ENCODE peak calls at places on chromosomes 1 and 21, in four cellular contexts. V is neuronal stem cell, X is mesenchymal stem cell, I is H9. M is an unnamed sample.
A peak's percentile ranks its signal among the peaks of the same experiment; 100 is the strongest.

GRCh38 chr1:67429528-67430357 is 459 bp downstream of the SERBP1 start:
- DNase-seq in V (no peak), X (peak; percentile 34), I (no peak), M (peak; percentile 39)

GRCh38 chr1:110570307-110570706 is 35.9 kb downstream of the KCNA2 start:
- DNase-seq in V (no peak), X (no peak), I (no peak), M (no peak)

GRCh38 chr1:189657131-189657530 is 820.5 kb downstream of the BRINP3 start:
- DNase-seq in V (no peak), X (no peak), I (no peak), M (no peak)

GRCh38 chr21:33686386-33686785 is 44.1 kb downstream of the ITSN1 start:
- DNase-seq in V (no peak), X (no peak), I (no peak), M (no peak)

GRCh38 chr1:26387447-26387846 is 14.9 kb upstream of the ZNF683 start:
- DNase-seq in V (no peak), X (peak; percentile 31), I (no peak), M (peak; percentile 84)

GRCh38 chr1:221456918-221457317 is 285.0 kb downstream of the DUSP10 start:
- DNase-seq in V (no peak), X (no peak), I (no peak), M (no peak)

GRCh38 chr1:48878191-48878940 is 101.7 kb upstream of the BEND5 start:
- DNase-seq in V (no peak), X (peak; percentile 71), I (no peak), M (no peak)

GRCh38 chr1:225378880-225379279 is 49.0 kb downstream of the LBR start:
- DNase-seq in V (peak; percentile 4), X (peak; percentile 85), I (peak; percentile 88), M (peak; percentile 34)

GRCh38 chr1:16905112-16905855 is 9.5 kb downstream of the RNU1-2 start:
- DNase-seq in V (peak; percentile 62), X (peak; percentile 96), I (peak; percentile 66), M (peak; percentile 77)

GRCh38 chr1:117860906-117861610 is 68.4 kb downstream of the GDAP2 start:
- DNase-seq in V (no peak), X (peak; percentile 41), I (no peak), M (no peak)

GRCh38 chr1:27521336-27522147 is 31.6 kb upstream of the WASF2 start:
- DNase-seq in V (no peak), X (no peak), I (no peak), M (no peak)

GRCh38 chr1:178724386-178724733 is 684 bp upstream of the RALGPS2 start:
- DNase-seq in V (peak; percentile 8), X (no peak), I (no peak), M (peak; percentile 17)

GRCh38 chr21:28699591-28700259 is 293.0 kb downstream of the LTN1 start:
- DNase-seq in V (no peak), X (no peak), I (no peak), M (peak; percentile 10)

GRCh38 chr1:112457241-112457640 is 51.5 kb upstream of the WNT2B start:
- DNase-seq in V (no peak), X (no peak), I (no peak), M (peak; percentile 87)

GRCh38 chr1:112453876-112454275 is 54.9 kb upstream of the WNT2B start:
- DNase-seq in V (no peak), X (no peak), I (no peak), M (peak; percentile 77)

GRCh38 chr1:112450773-112451172 is 54.8 kb downstream of the CTTNBP2NL start:
- DNase-seq in V (no peak), X (no peak), I (no peak), M (no peak)

GRCh38 chr1:112457965-112458364 is 50.8 kb upstream of the WNT2B start:
- DNase-seq in V (no peak), X (no peak), I (no peak), M (no peak)

DNA sequence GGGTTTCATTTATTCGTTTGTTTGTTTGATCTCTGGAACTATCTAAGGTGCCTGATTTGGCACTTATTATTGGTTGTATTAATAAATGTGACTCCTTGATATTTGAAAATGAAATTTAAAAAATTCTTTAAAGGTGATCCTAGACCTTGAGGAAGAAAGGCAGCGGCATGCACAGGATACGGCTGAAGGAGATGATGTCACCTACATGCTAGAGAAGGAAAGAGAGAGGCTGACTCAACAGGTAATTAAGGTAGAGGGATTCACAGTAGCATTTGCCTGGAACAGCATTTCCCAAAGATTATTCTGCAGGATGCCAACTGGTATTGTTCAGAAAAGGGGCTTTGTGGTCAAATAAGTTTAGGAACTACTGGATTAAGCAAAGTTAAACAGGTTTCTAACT is 54.4 kb upstream of the WNT2B start:
- DNase-seq in V (no peak), X (no peak), I (no peak), M (peak; percentile 33)
- H3K27me3 ChIP-seq in V (no peaks in the 10 kb centered on the region), X (no peaks in the 10 kb centered on the region), I (no peaks in the 10 kb centered on the region), M (no peaks in the 10 kb centered on the region)

GRCh38 chr1:6873298-6874015 is 88.2 kb downstream of the CAMTA1 start:
- DNase-seq in V (no peak), X (no peak), I (no peak), M (no peak)
- H4K91ac ChIP-seq in V (no peak overlapping the region), X (peak overlapping the region; percentile 74), I (no peak overlapping the region), M (no peak overlapping the region)

GRCh38 chr1:58031416-58031815 is 515.1 kb downstream of the OMA1 start:
- DNase-seq in V (no peak), X (no peak), I (peak; percentile 77), M (no peak)

GRCh38 chr1:58033311-58033710 is 513.2 kb downstream of the OMA1 start:
- DNase-seq in V (no peak), X (no peak), I (no peak), M (no peak)

GRCh38 chr1:58035523-58035922 is 511.0 kb downstream of the OMA1 start:
- DNase-seq in V (no peak), X (no peak), I (peak; percentile 36), M (no peak)

GRCh38 chr1:58032621-58033073 is 513.9 kb downstream of the OMA1 start:
- DNase-seq in V (no peak), X (no peak), I (no peak), M (peak; percentile 59)
- H2BK12ac ChIP-seq in V (no peak overlapping the region), X (no peak overlapping the region), I (peak overlapping the region; percentile 16), M (no peak overlapping the region)

GRCh38 chr1:21621051-21621450 is 48.1 kb downstream of the RAP1GAP start:
- DNase-seq in V (no peak), X (no peak), I (no peak), M (no peak)
- H3K27me3 ChIP-seq in V (peaks cover 62% of the 10 kb centered on the region), X (peaks cover 81% of the 10 kb centered on the region), I (peaks cover 3% of the 10 kb centered on the region), M (peaks cover 9% of the 10 kb centered on the region)

GRCh38 chr1:6415979-6416656 is 3.6 kb downstream of the HES2 start:
- DNase-seq in V (no peak), X (no peak), I (no peak), M (peak; percentile 79)

GRCh38 chr1:6414443-6414844 is 5.3 kb downstream of the HES2 start:
- DNase-seq in V (no peak), X (peak; percentile 65), I (peak; percentile 88), M (peak; percentile 92)

GRCh38 chr1:6412896-6413295 is 6.8 kb downstream of the HES2 start:
- DNase-seq in V (no peak), X (no peak), I (no peak), M (peak; percentile 86)

GRCh38 chr1:6416906-6417305 is 2.8 kb downstream of the HES2 start:
- DNase-seq in V (no peak), X (no peak), I (no peak), M (no peak)

GRCh38 chr1:6414881-6415280 is 4.8 kb downstream of the HES2 start:
- DNase-seq in V (no peak), X (no peak), I (no peak), M (peak; percentile 98)
- H4K91ac ChIP-seq in V (no peak overlapping the region), X (no peak overlapping the region), I (no peak overlapping the region), M (peak overlapping the region; percentile 63)

GRCh38 chr21:45110873-45111624 is 36.7 kb downstream of the ADARB1 start:
- DNase-seq in V (no peak), X (no peak), I (no peak), M (no peak)
- H2BK12ac ChIP-seq in V (no peak overlapping the region), X (no peak overlapping the region), I (no peak overlapping the region), M (no peak overlapping the region)

GRCh38 chr1:2857521-2857920 is 56.0 kb upstream of the TTC34 start:
- DNase-seq in V (no peak), X (no peak), I (no peak), M (no peak)
- H3K27me3 ChIP-seq in V (peaks cover 57% of the 10 kb centered on the region), X (peaks cover 30% of the 10 kb centered on the region), I (no peaks in the 10 kb centered on the region), M (no peaks in the 10 kb centered on the region)

GRCh38 chr1:42964032-42964812 is 5.6 kb upstream of the SLC2A1 start:
- DNase-seq in V (no peak), X (no peak), I (no peak), M (peak; percentile 64)
- H4K91ac ChIP-seq in V (no peak overlapping the region), X (no peak overlapping the region), I (no peak overlapping the region), M (peak overlapping the region; percentile 36)